ENCODE peak calls at places on chromosomes 12 and 14, in four cellular contexts. W is K562, O is WTC11, R is GM12878. B is an unnamed sample.

GRCh38 chr12:57592551-57593165 is 1.7 kb downstream of the PIP4K2C start:
- DNase-seq in W (no peak), O (no peak), R (no peak), B (no peak)

GRCh38 chr12:22312336-22312735 is 22.2 kb downstream of the ST8SIA1 start:
- DNase-seq in W (no peak), O (no peak), R (no peak), B (peak)

GRCh38 chr14:104220225-104221070 is 82.1 kb downstream of the KIF26A start:
- DNase-seq in W (no peak), O (no peak), R (no peak), B (no peak)

GRCh38 chr12:80752464-80752863 is 35.8 kb downstream of the MYF5 start:
- DNase-seq in W (no peak), O (no peak), R (no peak), B (no peak)

GRCh38 chr12:50708619-50709018 is 55.3 kb upstream of the ATF1 start:
- DNase-seq in W (no peak), O (no peak), R (no peak), B (no peak)

GRCh38 chr12:6089041-6089823 is 35.2 kb downstream of the VWF start:
- DNase-seq in W (no peak), O (peak), R (no peak), B (peak)

GRCh38 chr12:120102189-120103043 is 14.1 kb downstream of the RAB35 start:
- DNase-seq in W (no peak), O (peak), R (no peak), B (no peak)

GRCh38 chr14:74649167-74649566 is 37.1 kb upstream of the LTBP2 start:
- DNase-seq in W (peak), O (peak), R (no peak), B (no peak)

GRCh38 chr12:6853626-6854025 is 1.7 kb downstream of the USP5 start:
- DNase-seq in W (no peak), O (no peak), R (no peak), B (no peak)

GRCh38 chr12:67593041-67593870 is 55.3 kb upstream of the DYRK2 start:
- DNase-seq in W (no peak), O (no peak), R (no peak), B (no peak)

GRCh38 chr14:76719664-76720063 is 41.6 kb upstream of the VASH1 start:
- DNase-seq in W (no peak), O (no peak), R (no peak), B (no peak)

GRCh38 chr12:50763637-50764115 is at the start of gene ATF1:
- DNase-seq in W (peak), O (peak), R (peak), B (peak)

GRCh38 chr14:44963775-44964380 is 1.9 kb downstream of the TOGARAM1 start:
- DNase-seq in W (no peak), O (no peak), R (no peak), B (peak)

GRCh38 chr14:89826581-89826980 is 127.9 kb downstream of the EFCAB11 start:
- DNase-seq in W (no peak), O (no peak), R (no peak), B (no peak)

GRCh38 chr14:26290007-26290530 is 307.8 kb downstream of the NOVA1 start:
- DNase-seq in W (no peak), O (no peak), R (no peak), B (no peak)

GRCh38 chr14:100304825-100305445 is 1.3 kb downstream of the SLC25A29 start:
- DNase-seq in W (peak), O (peak), R (no peak), B (no peak)

GRCh38 chr14:54815016-54815415 is 87.6 kb downstream of the GCH1 start:
- DNase-seq in W (no peak), O (no peak), R (no peak), B (no peak)

GRCh38 chr12:88633312-88633711 is 53.0 kb upstream of the KITLG start:
- DNase-seq in W (no peak), O (no peak), R (no peak), B (no peak)

GRCh38 chr12:27032679-27033078 is 10.3 kb downstream of the MED21 start:
- DNase-seq in W (no peak), O (no peak), R (no peak), B (no peak)

GRCh38 chr12:59973515-59973914 is 377.7 kb downstream of the SLC16A7 start:
- DNase-seq in W (no peak), O (no peak), R (no peak), B (no peak)

GRCh38 chr12:118052324-118053070 is 8.5 kb downstream of the WSB2 start:
- DNase-seq in W (no peak), O (no peak), R (no peak), B (peak)

GRCh38 chr12:95674631-95675030 is 115.9 kb downstream of the NTN4 start:
- DNase-seq in W (no peak), O (no peak), R (no peak), B (peak)

GRCh38 chr12:93827669-93828068 is 150.5 kb downstream of the CRADD start:
- DNase-seq in W (no peak), O (no peak), R (no peak), B (no peak)

DNA sequence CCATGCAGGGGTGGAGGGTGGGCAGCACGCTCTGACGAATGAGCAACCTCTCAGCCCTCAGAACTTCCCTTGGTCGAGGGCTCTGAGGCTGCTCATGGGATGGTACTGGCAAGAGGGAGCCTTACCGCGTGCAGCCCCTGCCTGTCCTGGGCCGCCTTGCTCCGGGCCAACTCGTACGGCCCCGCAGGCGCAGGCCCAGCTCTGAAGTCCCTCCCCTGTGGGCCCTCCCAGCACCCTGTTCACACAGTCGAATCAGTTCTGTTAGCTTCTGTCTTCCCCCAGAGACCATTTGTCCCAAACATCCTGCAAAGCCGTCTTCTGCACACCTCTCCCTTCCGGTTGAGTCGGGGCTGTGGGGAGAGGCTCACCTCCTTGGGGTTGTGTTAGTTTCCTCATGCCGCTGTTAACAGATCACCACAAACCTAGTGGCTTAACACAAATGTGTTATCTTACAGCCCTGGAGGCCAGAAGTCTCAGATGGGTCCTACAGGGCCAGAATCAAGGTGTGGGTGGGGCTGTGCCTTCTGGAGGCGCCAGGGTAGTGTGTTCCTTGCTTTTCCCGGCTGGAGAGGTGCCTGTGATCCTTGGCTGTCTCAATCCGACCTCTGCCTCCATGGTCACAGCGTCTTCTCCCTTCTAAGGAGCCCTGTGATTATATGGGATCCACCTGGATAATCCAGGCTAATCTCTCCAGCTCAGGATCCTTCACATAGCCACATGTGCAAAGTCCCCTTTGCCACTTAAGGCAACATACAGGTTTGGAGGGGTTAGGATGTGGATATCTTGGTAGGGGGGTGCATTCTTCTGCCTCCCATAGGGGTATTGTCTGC is 901 bp upstream of the HVCN1 start:
- DNase-seq in W (peak), O (no peak), R (peak), B (no peak)
- TF ChIP-seq CBFB in W (no peak), O (no peak), R (no peak), B (no peak)

GRCh38 chr12:113087193-113087592 is 30.7 kb downstream of the DTX1 start:
- DNase-seq in W (no peak), O (no peak), R (no peak), B (no peak)

GRCh38 chr12:113088971-113089756 is 32.6 kb downstream of the DTX1 start:
- DNase-seq in W (no peak), O (no peak), R (peak), B (no peak)

GRCh38 chr12:113088037-113088436 is 31.5 kb downstream of the DTX1 start:
- DNase-seq in W (no peak), O (no peak), R (no peak), B (no peak)

GRCh38 chr12:113083863-113084430 is 27.4 kb downstream of the DTX1 start:
- DNase-seq in W (no peak), O (no peak), R (no peak), B (no peak)

GRCh38 chr12:113086249-113087164 is 30.0 kb downstream of the DTX1 start:
- DNase-seq in W (no peak), O (no peak), R (peak), B (peak)
- TF ChIP-seq CBFB in W (no peak), O (no peak), R (no peak), B (no peak)

DNA sequence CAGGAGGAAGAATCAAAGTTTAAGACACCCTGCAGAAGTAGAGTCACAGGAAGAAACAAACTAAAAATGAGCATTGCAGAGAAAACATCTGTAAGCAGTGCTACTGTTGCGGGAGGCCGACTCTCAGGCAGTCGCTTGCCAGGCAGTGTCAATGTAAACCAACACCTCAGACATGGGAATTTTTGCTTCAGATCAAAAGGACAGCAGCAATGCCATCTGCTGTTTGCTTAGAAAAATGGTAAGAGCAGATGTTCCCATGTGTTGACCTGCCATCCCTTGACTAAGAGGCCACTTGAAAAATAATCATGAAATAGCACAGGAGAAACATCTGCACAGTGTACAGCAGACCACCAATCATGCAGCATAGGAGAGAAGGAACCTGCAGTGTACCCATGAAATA is 196.6 kb downstream of the SLC25A21 start:
- DNase-seq in W (no peak), O (no peak), R (no peak), B (peak)
- TF ChIP-seq CBFB in W (no peak), O (no peak), R (no peak), B (no peak)

GRCh38 chr12:1595026-1595561 is 713 bp upstream of the FBXL14 start:
- DNase-seq in W (no peak), O (no peak), R (no peak), B (no peak)

GRCh38 chr12:1593232-1594044 is 943 bp downstream of the FBXL14 start:
- DNase-seq in W (no peak), O (peak), R (no peak), B (no peak)

GRCh38 chr12:1594045-1594294 is 411 bp downstream of the FBXL14 start:
- DNase-seq in W (no peak), O (peak), R (no peak), B (no peak)

GRCh38 chr12:1594295-1595025 is at the start of gene FBXL14:
- DNase-seq in W (peak), O (peak), R (no peak), B (peak)

DNA sequence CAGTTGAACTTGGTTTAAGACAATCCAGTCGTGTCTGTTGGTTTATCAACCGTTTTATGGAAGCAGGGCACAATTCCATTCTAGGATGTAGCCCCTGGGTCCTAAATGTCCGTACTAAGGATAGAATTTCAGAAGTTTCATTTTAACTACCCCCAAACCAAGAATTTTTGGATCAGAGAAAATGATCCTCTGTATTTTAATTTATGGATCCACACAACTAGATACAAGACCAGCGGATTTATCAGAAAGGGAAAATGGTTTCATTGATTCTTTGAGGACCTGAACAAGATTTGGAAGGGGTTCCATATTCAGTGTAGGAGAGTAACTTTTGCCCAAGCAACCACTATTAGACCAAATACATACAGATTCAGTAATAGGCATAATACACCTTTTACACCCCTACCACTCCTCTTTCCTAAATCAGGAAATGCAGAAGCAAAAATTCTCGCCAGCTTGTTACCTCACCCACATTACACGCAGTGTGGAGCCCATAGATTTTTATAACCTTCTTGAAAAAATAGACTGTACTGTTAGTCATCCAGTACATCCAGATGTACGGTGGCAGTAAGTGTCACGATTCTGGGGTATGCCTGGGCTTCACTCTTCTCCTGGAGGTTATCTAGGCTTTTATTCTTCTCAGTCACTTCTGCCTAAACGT is 1.4 kb upstream of the FBXL14 start:
- DNase-seq in W (no peak), O (no peak), R (no peak), B (no peak)
- TF ChIP-seq CBFB in W (no peak), O (no peak), R (no peak), B (no peak)